ENCODE peak calls at places on chromosomes 2 and 18, in eight cellular contexts. G is esophagus squamous epithelium, N is H54, J is heart right ventricle, Z is NCI-H2029 treated with DMSO at 0.1 percent for 48 hours, R is WERI-Rb-1, L is T-helper 9 cell, M is hepatocyte. O is an unnamed sample.

GRCh38 chr2:227154976-227155375 is 9.0 kb downstream of the COL4A4 start:
- DNase-seq in Z (no peak), L (no peak), M (no peak), R (no peak), N (no peak), G (no peak), J (peak), O (no peak)

GRCh38 chr2:35160871-35161270 is 1194.7 kb upstream of the CRIM1 start:
- DNase-seq in R (no peak), N (no peak), Z (no peak), J (no peak), L (no peak), M (no peak), G (no peak), O (no peak)

GRCh38 chr2:98833172-98833916 is 102.4 kb upstream of the MGAT4A start:
- DNase-seq in R (no peak), M (no peak), G (no peak), L (no peak), N (no peak), Z (no peak), J (peak), O (no peak)

GRCh38 chr2:102358496-102358895 is 2.9 kb downstream of the IL18R1 start:
- DNase-seq in G (no peak), M (no peak), Z (no peak), R (no peak), N (no peak), L (no peak), J (no peak), O (no peak)

GRCh38 chr2:136247204-136247990 is 129.4 kb upstream of the CXCR4 start:
- DNase-seq in M (no peak), L (no peak), N (no peak), Z (no peak), R (no peak), J (no peak), G (no peak), O (no peak)

GRCh38 chr18:56721491-56721890 is 70.3 kb downstream of the WDR7 start:
- DNase-seq in J (no peak), L (no peak), M (no peak), R (no peak), G (no peak), Z (no peak), N (no peak), O (no peak)

GRCh38 chr2:9213477-9214051 is 7.0 kb downstream of the ASAP2 start:
- DNase-seq in L (no peak), J (no peak), M (no peak), N (no peak), G (no peak), Z (no peak), R (no peak), O (no peak)

GRCh38 chr2:20419007-20419576 is 27.8 kb upstream of the RHOB start:
- DNase-seq in G (no peak), L (no peak), R (peak), J (no peak), Z (no peak), M (peak), N (no peak), O (no peak)

O was measured in NCI-H1048.